ENCODE peak calls at places on chromosomes 2 and 18, in five cellular contexts. X is adipocyte, K is IMR-90, P is GM06990, T is aorta. Z is an unnamed sample. For H3K36me3 and H3K27me3, the result is how much of the 10 kb centered on the place peaks cover.

GRCh38 chr2:209239585-209239938 is 184.3 kb upstream of the MAP2 start:
- DNase-seq in P (no peak), T (no peak), K (no peak), X (no peak), Z (no peak)

GRCh38 chr2:98308532-98308931 is 37.7 kb upstream of the CNGA3 start:
- DNase-seq in K (no peak), X (no peak), T (no peak), P (no peak), Z (no peak)

GRCh38 chr18:49920731-49921130 is 107.4 kb upstream of the ACAA2 start:
- DNase-seq in P (no peak), X (peak), K (no peak), T (no peak), Z (no peak)

GRCh38 chr2:1650474-1650872 is 93.8 kb downstream of the PXDN start:
- DNase-seq in X (no peak), P (no peak), T (no peak), K (no peak), Z (no peak)

GRCh38 chr2:124081154-124081771 is 56.2 kb downstream of the CNTNAP5 start:
- DNase-seq in K (no peak), T (no peak), P (no peak), X (no peak), Z (no peak)

GRCh38 chr2:101121174-101121573 is 30.0 kb downstream of the TBC1D8 start:
- DNase-seq in X (no peak), K (no peak), P (no peak), T (no peak), Z (no peak)

GRCh38 chr2:25043241-25043867 is 1.5 kb downstream of the EFR3B start:
- DNase-seq in P (no peak), K (peak), X (peak), T (peak), Z (peak)

GRCh38 chr2:48116518-48116917 is 210.2 kb upstream of the FBXO11 start:
- DNase-seq in K (no peak), P (no peak), X (no peak), T (no peak), Z (no peak)

GRCh38 chr2:46780801-46781445 is 134.7 kb downstream of the MCFD2 start:
- DNase-seq in T (peak), K (peak), X (no peak), P (no peak), Z (peak)

GRCh38 chr2:48721158-48721557 is 34.4 kb downstream of the LHCGR start:
- DNase-seq in X (no peak), T (no peak), P (no peak), K (no peak), Z (no peak)

GRCh38 chr18:61619783-61620182 is 273.0 kb downstream of the RNF152 start:
- DNase-seq in P (no peak), X (no peak), K (no peak), T (no peak), Z (no peak)

GRCh38 chr2:207142461-207142860 is 23.3 kb downstream of the KLF7 start:
- DNase-seq in K (no peak), X (no peak), T (no peak), P (no peak), Z (no peak)

GRCh38 chr2:25158096-25158852 is 10.1 kb downstream of the POMC start:
- DNase-seq in T (no peak), P (no peak), K (no peak), X (no peak), Z (no peak)

GRCh38 chr2:179429597-179429996 is 165.0 kb upstream of the SESTD1 start:
- DNase-seq in P (no peak), X (no peak), T (no peak), K (no peak), Z (no peak)

GRCh38 chr2:150644298-150645067 is 157.0 kb upstream of the RND3 start:
- DNase-seq in K (peak), X (peak), T (no peak), P (no peak), Z (peak)

GRCh38 chr2:104562537-104562936 is 291.4 kb upstream of the POU3F3 start:
- DNase-seq in X (no peak), T (no peak), K (no peak), P (no peak), Z (no peak)

GRCh38 chr18:13126966-13127598 is 91.5 kb upstream of the LDLRAD4 start:
- DNase-seq in X (no peak), T (no peak), K (no peak), P (no peak), Z (no peak)

GRCh38 chr2:238894226-238894949 is 46.5 kb downstream of the TWIST2 start:
- DNase-seq in T (no peak), P (no peak), K (no peak), X (no peak), Z (no peak)

GRCh38 chr2:238893349-238894000 is 45.6 kb downstream of the TWIST2 start:
- DNase-seq in P (no peak), K (no peak), T (no peak), X (no peak), Z (no peak)

GRCh38 chr2:238891667-238892500 is 44.0 kb downstream of the TWIST2 start:
- DNase-seq in P (no peak), K (no peak), X (no peak), T (no peak), Z (no peak)

GRCh38 chr2:238890806-238891666 is 43.2 kb downstream of the TWIST2 start:
- DNase-seq in T (no peak), P (no peak), X (no peak), K (no peak), Z (no peak)

DNA sequence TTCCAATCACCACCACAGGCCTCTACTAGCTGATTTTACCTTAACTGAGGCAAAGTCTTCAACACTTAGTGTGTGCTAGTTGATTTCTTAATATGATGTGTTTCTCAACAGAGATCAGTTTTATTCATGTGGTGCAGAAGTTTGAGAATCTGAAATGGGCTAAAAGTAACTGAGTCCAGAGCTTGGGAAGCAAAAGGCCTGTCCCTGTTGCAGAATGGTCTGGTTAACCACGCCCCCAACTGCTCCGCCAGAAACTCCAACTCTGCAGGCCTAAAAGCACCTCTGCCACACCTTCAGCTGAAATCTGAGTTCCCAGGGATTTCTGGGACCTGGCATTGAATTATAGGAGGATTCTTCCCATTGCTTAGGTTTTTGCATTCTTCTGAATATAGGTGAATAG is 44.9 kb downstream of the TWIST2 start:
- DNase-seq in K (no peak), P (no peak), T (no peak), X (no peak), Z (no peak)
- H3K36me3 ChIP-seq in K (under half), P (under half), T (under half), X (under half), Z (under half)

GRCh38 chr2:236177967-236178909 is 10.1 kb upstream of the GBX2 start:
- DNase-seq in T (peak), K (peak), X (peak), P (peak), Z (peak)
- H3K4me3 ChIP-seq in T (peak), K (peak), X (peak), P (no peak), Z (peak)

DNA sequence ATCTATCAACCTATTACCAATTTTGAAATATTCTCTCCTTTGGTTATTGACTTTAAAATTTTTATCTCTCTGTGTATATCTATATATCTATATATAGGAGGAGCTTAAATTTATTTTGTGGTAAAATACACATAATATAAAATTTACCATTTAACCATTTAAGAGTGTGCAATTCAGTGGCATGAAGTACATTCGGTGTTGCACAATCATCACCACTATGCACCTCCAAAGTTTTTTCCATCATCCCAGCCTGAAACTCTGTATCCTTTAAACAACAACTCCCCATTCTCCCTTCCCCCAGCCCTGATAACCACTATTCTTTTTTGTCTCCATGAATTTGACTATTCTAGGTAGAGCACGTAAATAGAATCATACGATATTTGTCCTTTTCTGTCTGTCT is 49.1 kb downstream of the CDKL4 start:
- DNase-seq in P (no peak), K (no peak), X (no peak), T (no peak), Z (no peak)
- H3K27me3 ChIP-seq in P (under half), K (under half), X (under half), T (under half), Z (under half)

GRCh38 chr2:135164431-135164830 is 112.3 kb downstream of the RAB3GAP1 start:
- DNase-seq in P (no peak), T (no peak), K (peak), X (peak), Z (peak)
- H3K36me3 ChIP-seq in P (under half), T (under half), K (under half), X (half or more), Z (half or more)

GRCh38 chr2:169363027-169363569 is 764 bp upstream of the LRP2 start:
- DNase-seq in T (no peak), P (no peak), X (peak), K (no peak), Z (no peak)
- H3K4me3 ChIP-seq in T (peak), P (peak), X (peak), K (peak), Z (peak)

GRCh38 chr2:219056176-219056895 is 4.4 kb downstream of the IHH start:
- DNase-seq in X (no peak), P (no peak), T (no peak), K (no peak), Z (no peak)

GRCh38 chr2:219058541-219059374 is 2.0 kb downstream of the IHH start:
- DNase-seq in T (peak), X (peak), K (no peak), P (no peak), Z (peak)

GRCh38 chr2:219054956-219055903 is 5.5 kb downstream of the IHH start:
- DNase-seq in X (no peak), P (no peak), K (no peak), T (no peak), Z (no peak)

GRCh38 chr2:219057709-219058540 is 2.8 kb downstream of the IHH start:
- DNase-seq in X (peak), T (peak), P (peak), K (peak), Z (peak)

GRCh38 chr2:219056896-219057708 is 3.6 kb downstream of the IHH start:
- DNase-seq in P (no peak), X (no peak), T (no peak), K (no peak), Z (no peak)
- H3K27me3 ChIP-seq in P (under half), X (half or more), T (under half), K (half or more), Z (under half)

Z was measured in MG63.